ENCODE peak calls at places on chromosomes 16 and 17, in five cellular contexts. One of them, this sample, is unnamed.

GRCh38 chr16:87948119-87948545 is 3.1 kb upstream of the BANP start:
- DNase-seq in IMR-90: no peak
- DNase-seq in GM12878: no peak
- DNase-seq in HepG2: peak
- DNase-seq in K562: no peak
- DNase-seq in this sample: no peak

GRCh38 chr17:34820166-34820920 is 140.9 kb downstream of the CCT6B start:
- DNase-seq in K562: no peak
- DNase-seq in IMR-90: no peak
- DNase-seq in HepG2: no peak
- DNase-seq in GM12878: no peak
- DNase-seq in this sample: no peak

GRCh38 chr17:12995106-12995895 is 22.5 kb downstream of the ELAC2 start:
- DNase-seq in HepG2: no peak
- DNase-seq in IMR-90: no peak
- DNase-seq in K562: no peak
- DNase-seq in GM12878: no peak
- DNase-seq in this sample: no peak

GRCh38 chr16:49503242-49504022 is 129.8 kb downstream of the C16orf78 start:
- DNase-seq in K562: no peak
- DNase-seq in HepG2: no peak
- DNase-seq in GM12878: no peak
- DNase-seq in IMR-90: no peak
- DNase-seq in this sample: no peak

GRCh38 chr17:15910791-15911190 is 34.1 kb upstream of the ADORA2B start:
- DNase-seq in IMR-90: peak
- DNase-seq in K562: no peak
- DNase-seq in HepG2: no peak
- DNase-seq in GM12878: no peak
- DNase-seq in this sample: no peak

GRCh38 chr17:80959330-80960036 is 32.2 kb upstream of the CHMP6 start:
- DNase-seq in K562: no peak
- DNase-seq in HepG2: no peak
- DNase-seq in GM12878: no peak
- DNase-seq in IMR-90: peak
- DNase-seq in this sample: no peak

GRCh38 chr16:87172632-87173031 is 144.6 kb downstream of the C16orf95 start:
- DNase-seq in K562: no peak
- DNase-seq in HepG2: no peak
- DNase-seq in IMR-90: no peak
- DNase-seq in GM12878: no peak
- DNase-seq in this sample: no peak

GRCh38 chr16:4852221-4852872 is 5.1 kb downstream of the UBN1 start:
- DNase-seq in IMR-90: peak
- DNase-seq in HepG2: no peak
- DNase-seq in K562: peak
- DNase-seq in GM12878: no peak
- DNase-seq in this sample: peak

GRCh38 chr17:47702391-47702995 is 8.5 kb downstream of the TBKBP1 start:
- DNase-seq in IMR-90: no peak
- DNase-seq in GM12878: no peak
- DNase-seq in K562: no peak
- DNase-seq in HepG2: no peak
- DNase-seq in this sample: no peak
- TF ChIP-seq RFX5 in IMR-90: no peak
- TF ChIP-seq RFX5 in GM12878: no peak
- TF ChIP-seq RFX5 in K562: no peak
- TF ChIP-seq RFX5 in HepG2: no peak
- TF ChIP-seq RFX5 in this sample: no peak

GRCh38 chr17:69760562-69760961 is 314.5 kb upstream of the KCNJ16 start:
- DNase-seq in IMR-90: no peak
- DNase-seq in HepG2: no peak
- DNase-seq in GM12878: no peak
- DNase-seq in K562: no peak
- DNase-seq in this sample: no peak
- TF ChIP-seq RAD21 in IMR-90: no peak
- TF ChIP-seq RAD21 in HepG2: no peak
- TF ChIP-seq RAD21 in GM12878: no peak
- TF ChIP-seq RAD21 in K562: no peak
- TF ChIP-seq RAD21 in this sample: no peak

GRCh38 chr17:75091855-75092327 is 4.1 kb downstream of the SLC16A5 start:
- DNase-seq in K562: peak
- DNase-seq in GM12878: no peak
- DNase-seq in IMR-90: no peak
- DNase-seq in HepG2: no peak
- DNase-seq in this sample: no peak
- TF ChIP-seq USF2 in K562: no peak
- TF ChIP-seq USF2 in GM12878: no peak
- TF ChIP-seq USF2 in IMR-90: no peak
- TF ChIP-seq USF2 in HepG2: no peak
- TF ChIP-seq USF2 in this sample: no peak

DNA sequence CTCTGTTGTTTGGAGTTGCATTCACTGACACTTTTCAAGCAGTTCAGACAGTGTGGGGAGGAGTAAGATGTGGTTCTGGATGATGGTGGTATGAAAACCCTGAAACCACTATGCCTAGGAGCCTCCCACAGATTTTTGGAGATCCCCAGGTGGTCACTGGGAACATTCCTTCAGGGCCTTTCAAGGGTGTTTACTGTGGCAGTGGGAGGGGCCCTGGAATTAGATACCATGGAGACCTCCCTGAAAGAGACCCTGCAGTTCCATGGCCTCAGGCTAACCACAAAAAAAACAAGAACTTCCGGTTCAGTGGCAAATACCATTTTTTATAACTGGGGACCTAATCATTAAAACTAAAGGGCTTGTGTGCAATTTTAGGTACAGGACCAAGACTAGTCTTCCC is 79.9 kb downstream of the TMEM100 start:
- DNase-seq in HepG2: no peak
- DNase-seq in GM12878: no peak
- DNase-seq in K562: no peak
- DNase-seq in IMR-90: no peak
- DNase-seq in this sample: no peak
- TF ChIP-seq RFX5 in HepG2: no peak
- TF ChIP-seq RFX5 in GM12878: no peak
- TF ChIP-seq RFX5 in K562: no peak
- TF ChIP-seq RFX5 in IMR-90: no peak
- TF ChIP-seq RFX5 in this sample: no peak

GRCh38 chr17:47703671-47704070 is 9.7 kb downstream of the TBKBP1 start:
- DNase-seq in K562: no peak
- DNase-seq in GM12878: no peak
- DNase-seq in IMR-90: no peak
- DNase-seq in HepG2: no peak
- DNase-seq in this sample: no peak

GRCh38 chr17:47704781-47705180 is 10.8 kb downstream of the TBKBP1 start:
- DNase-seq in IMR-90: no peak
- DNase-seq in GM12878: no peak
- DNase-seq in K562: no peak
- DNase-seq in HepG2: no peak
- DNase-seq in this sample: no peak

GRCh38 chr17:47704116-47704515 is 10.2 kb downstream of the TBKBP1 start:
- DNase-seq in HepG2: no peak
- DNase-seq in K562: no peak
- DNase-seq in IMR-90: no peak
- DNase-seq in GM12878: no peak
- DNase-seq in this sample: no peak

GRCh38 chr17:47701603-47702002 is 7.6 kb downstream of the TBKBP1 start:
- DNase-seq in GM12878: no peak
- DNase-seq in K562: peak
- DNase-seq in IMR-90: no peak
- DNase-seq in HepG2: no peak
- DNase-seq in this sample: no peak

DNA sequence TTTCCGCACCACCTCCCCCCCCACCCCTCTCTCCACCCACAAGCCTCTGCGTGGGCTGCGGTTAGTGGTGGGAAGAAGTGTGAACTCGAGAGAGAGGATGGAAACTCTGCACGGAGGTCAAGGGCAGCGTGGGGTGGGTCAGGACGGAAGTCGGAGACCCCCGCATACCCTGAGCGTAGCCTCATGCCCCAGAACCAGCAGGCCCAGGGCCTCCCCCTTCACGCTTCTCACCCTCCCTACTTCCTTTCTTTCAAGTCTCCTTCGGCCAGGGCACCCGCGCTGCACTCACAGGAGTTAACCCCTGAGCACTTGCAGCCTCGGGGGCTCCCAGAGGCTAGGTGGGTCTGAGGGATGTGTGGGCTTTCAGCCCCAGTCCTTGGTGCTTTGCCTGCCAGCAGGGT is 9.2 kb downstream of the TBKBP1 start:
- DNase-seq in GM12878: no peak
- DNase-seq in HepG2: no peak
- DNase-seq in K562: no peak
- DNase-seq in IMR-90: no peak
- DNase-seq in this sample: no peak
- TF ChIP-seq RAD21 in GM12878: no peak
- TF ChIP-seq RAD21 in HepG2: no peak
- TF ChIP-seq RAD21 in K562: no peak
- TF ChIP-seq RAD21 in IMR-90: no peak
- TF ChIP-seq RAD21 in this sample: no peak

GRCh38 chr16:74862743-74863244 is 88.2 kb upstream of the FA2H start:
- DNase-seq in IMR-90: peak
- DNase-seq in K562: peak
- DNase-seq in GM12878: peak
- DNase-seq in HepG2: peak
- DNase-seq in this sample: peak
- TF ChIP-seq USF2 in IMR-90: no peak
- TF ChIP-seq USF2 in K562: no peak
- TF ChIP-seq USF2 in GM12878: no peak
- TF ChIP-seq USF2 in HepG2: no peak
- TF ChIP-seq USF2 in this sample: no peak